ENCODE peak calls at places on chromosomes 13 and 19, in six cellular contexts. I is AG08395; F is activated naive CD4-positive, alpha-beta T cell; P is Ammon's horn; E is stimulated activated CD4-positive, alpha-beta T cell treated with anti-CD3 and anti-CD28 coated beads, Interleukin-2, amount 100 ng/mL, for 48 hours; V is C1 segment of cervical spinal cord. S is an unnamed sample.

GRCh38 chr19:33704271-33704670 is 82.5 kb downstream of the CHST8 start:
- DNase-seq in F (no peak), I (no peak), E (no peak), V (no peak), P (no peak), S (no peak)

GRCh38 chr19:13460045-13460444 is 46.2 kb downstream of the CACNA1A start:
- DNase-seq in P (no peak), F (no peak), I (no peak), E (no peak), V (no peak), S (no peak)

GRCh38 chr19:18389736-18390074 is 3.7 kb downstream of the GDF15 start:
- DNase-seq in E (no peak), I (no peak), V (no peak), P (no peak), F (no peak), S (no peak)

GRCh38 chr13:34302596-34302995 is 484.6 kb downstream of the RFC3 start:
- DNase-seq in V (no peak), I (no peak), E (no peak), P (no peak), F (no peak), S (no peak)

GRCh38 chr19:41111750-41112295 is 2.4 kb upstream of the CYP2F1 start:
- DNase-seq in E (no peak), V (no peak), P (no peak), I (no peak), F (no peak), S (no peak)

GRCh38 chr13:50130686-50131051 is 115.4 kb downstream of the KCNRG start:
- DNase-seq in E (no peak), I (peak), F (no peak), V (no peak), P (no peak), S (peak)

GRCh38 chr13:23921451-23921888 is 24.2 kb upstream of the C1QTNF9B start:
- DNase-seq in I (peak), F (no peak), P (peak), V (no peak), E (peak), S (peak)

GRCh38 chr19:342801-343421 is 1.7 kb downstream of the MIER2 start:
- DNase-seq in F (no peak), P (peak), V (no peak), I (peak), E (no peak), S (no peak)

GRCh38 chr19:13195678-13196077 is 45.5 kb downstream of the IER2 start:
- DNase-seq in E (peak), P (no peak), I (no peak), F (no peak), V (no peak), S (no peak)

GRCh38 chr13:97395437-97396136 is 38.4 kb upstream of the RAP2A start:
- DNase-seq in E (no peak), V (no peak), F (no peak), I (peak), P (no peak), S (no peak)

GRCh38 chr19:13797870-13798269 is 2.6 kb downstream of the ZSWIM4 start:
- DNase-seq in V (no peak), I (no peak), E (no peak), F (no peak), P (no peak), S (no peak)

GRCh38 chr13:113900646-113901045 is 36.8 kb upstream of the GAS6 start:
- DNase-seq in P (no peak), E (no peak), I (no peak), V (no peak), F (no peak), S (no peak)

GRCh38 chr13:63741029-63741813 is 2325.6 kb upstream of the PCDH20 start:
- DNase-seq in F (no peak), E (no peak), I (no peak), P (no peak), V (no peak), S (no peak)

S was measured in neuronal stem cell.